ENCODE peak calls at places on chromosomes 13 and 19, in seven cellular contexts. E, H, V, P, F, Z and X are unnamed samples.

GRCh38 chr13:75101997-75102720 is 379.8 kb downstream of the TBC1D4 start:
- DNase-seq in E (peak; percentile 20), H (peak; percentile 11), V (peak; percentile 4), P (peak; percentile 14), F (no peak), Z (no peak), X (peak; percentile 41)

GRCh38 chr13:71290963-71291937 is 575.8 kb downstream of the DACH1 start:
- DNase-seq in E (no peak), H (peak; percentile 43), V (peak; percentile 11), P (no peak), F (peak; percentile 25), Z (peak; percentile 3), X (peak; percentile 71)

GRCh38 chr19:13240312-13241022 is 90.3 kb downstream of the IER2 start:
- DNase-seq in E (no peak), H (no peak), V (no peak), P (no peak), F (no peak), Z (no peak), X (peak; percentile 34)

GRCh38 chr13:63972328-63972727 is 2556.7 kb upstream of the PCDH20 start:
- DNase-seq in E (no peak), H (no peak), V (no peak), P (no peak), F (no peak), Z (no peak), X (peak; percentile 15)

GRCh38 chr13:113545455-113545930 is 39.1 kb upstream of the TFDP1 start:
- DNase-seq in E (peak; percentile 46), H (no peak), V (peak; percentile 50), P (no peak), F (no peak), Z (peak; percentile 29), X (no peak)

GRCh38 chr13:99312493-99312883 is 5.3 kb upstream of the GPR183 start:
- DNase-seq in E (no peak), H (no peak), V (peak; percentile 74), P (no peak), F (no peak), Z (peak; percentile 86), X (no peak)

GRCh38 chr13:34577051-34577450 is 365.0 kb upstream of the NBEA start:
- DNase-seq in E (no peak), H (peak; percentile 65), V (no peak), P (no peak), F (no peak), Z (peak; percentile 37), X (peak; percentile 8)

GRCh38 chr13:90594694-90595093 is 752.8 kb upstream of the MIR17HG start:
- DNase-seq in E (no peak), H (peak; percentile 86), V (peak; percentile 16), P (no peak), F (no peak), Z (peak; percentile 51), X (peak; percentile 62)

GRCh38 chr19:17091758-17092333 is 16.3 kb downstream of the MYO9B start:
- DNase-seq in E (no peak), H (no peak), V (no peak), P (no peak), F (peak; percentile 29), Z (no peak), X (no peak)

GRCh38 chr19:30001794-30002193 is 59.8 kb downstream of the URI1 start:
- DNase-seq in E (no peak), H (no peak), V (no peak), P (no peak), F (no peak), Z (peak; percentile 20), X (peak; percentile 2)

GRCh38 chr19:33383722-33384292 is 10.3 kb downstream of the CEBPG start:
- DNase-seq in E (no peak), H (no peak), V (no peak), P (no peak), F (no peak), Z (no peak), X (no peak)

GRCh38 chr19:11203194-11204075 is 6.1 kb upstream of the KANK2 start:
- DNase-seq in E (peak; percentile 69), H (peak; percentile 11), V (peak; percentile 91), P (peak; percentile 79), F (peak; percentile 47), Z (peak; percentile 95), X (peak; percentile 79)

GRCh38 chr13:59250276-59250990 is 913.3 kb downstream of the DIAPH3 start:
- DNase-seq in E (no peak), H (no peak), V (no peak), P (no peak), F (no peak), Z (no peak), X (no peak)

GRCh38 chr13:97339019-97339988 is 94.7 kb upstream of the RAP2A start:
- DNase-seq in E (no peak), H (peak; percentile 55), V (peak; percentile 98), P (no peak), F (no peak), Z (peak; percentile 95), X (no peak)

GRCh38 chr13:46121033-46121432 is 16.2 kb upstream of the CPB2 start:
- DNase-seq in E (no peak), H (peak; percentile 44), V (no peak), P (no peak), F (no peak), Z (no peak), X (no peak)

GRCh38 chr13:49443327-49443688 is 556 bp downstream of the CAB39L start:
- DNase-seq in E (no peak), H (no peak), V (peak; percentile 43), P (no peak), F (no peak), Z (peak; percentile 40), X (peak; percentile 31)

GRCh38 chr19:5314012-5314906 is 26.4 kb downstream of the PTPRS start:
- DNase-seq in E (no peak), H (peak; percentile 14), V (peak; percentile 16), P (no peak), F (no peak), Z (no peak), X (no peak)

GRCh38 chr19:34461375-34462100 is 20.0 kb upstream of the WTIP start:
- DNase-seq in E (no peak), H (no peak), V (peak; percentile 69), P (no peak), F (no peak), Z (no peak), X (no peak)

GRCh38 chr19:15248106-15248505 is 15.9 kb upstream of the EPHX3 start:
- DNase-seq in E (no peak), H (no peak), V (no peak), P (no peak), F (no peak), Z (no peak), X (no peak)

GRCh38 chr13:113001251-113002140 is 32.5 kb downstream of the MCF2L start:
- DNase-seq in E (peak; percentile 83), H (no peak), V (no peak), P (peak; percentile 74), F (no peak), Z (peak; percentile 17), X (peak; percentile 26)

GRCh38 chr13:49303533-49304252 is 56.0 kb downstream of the CDADC1 start:
- DNase-seq in E (no peak), H (peak; percentile 24), V (no peak), P (peak; percentile 46), F (no peak), Z (no peak), X (no peak)

GRCh38 chr19:53980553-53981407 is 10.7 kb upstream of the CACNG6 start:
- DNase-seq in E (peak; percentile 59), H (peak; percentile 39), V (peak; percentile 96), P (peak; percentile 50), F (no peak), Z (peak; percentile 96), X (peak; percentile 94)

GRCh38 chr19:47760632-47760999 is 15.3 kb downstream of the NOP53 start:
- DNase-seq in E (no peak), H (no peak), V (no peak), P (no peak), F (no peak), Z (no peak), X (no peak)

GRCh38 chr19:39765091-39766076 is 13.3 kb upstream of the LEUTX start:
- DNase-seq in E (peak; percentile 74), H (peak; percentile 13), V (peak; percentile 61), P (peak; percentile 72), F (peak; percentile 42), Z (peak; percentile 59), X (peak; percentile 57)

GRCh38 chr19:29478578-29479565 is 46.9 kb upstream of the VSTM2B start:
- DNase-seq in E (peak; percentile 74), H (no peak), V (no peak), P (peak; percentile 69), F (no peak), Z (no peak), X (no peak)

GRCh38 chr19:47663911-47664771 is 49.1 kb upstream of the EHD2 start:
- DNase-seq in E (no peak), H (peak; percentile 95), V (peak; percentile 100), P (no peak), F (no peak), Z (peak; percentile 99), X (peak; percentile 86)

GRCh38 chr19:29843180-29844051 is 31.6 kb downstream of the CCNE1 start:
- DNase-seq in E (peak; percentile 31), H (no peak), V (peak; percentile 28), P (peak; percentile 61), F (no peak), Z (peak; percentile 60), X (no peak)

GRCh38 chr13:29595380-29596063 is at the start of gene SLC7A1:
- DNase-seq in E (peak; percentile 85), H (peak; percentile 87), V (peak; percentile 64), P (peak; percentile 86), F (peak; percentile 74), Z (peak; percentile 77), X (peak; percentile 90)
- TF ChIP-seq CTCF in E (no peak), H (no peak), V (peak; percentile 18), P (no peak), F (no peak), Z (no peak), X (no peak)

GRCh38 chr19:7227735-7228134 is 66.5 kb downstream of the INSR start:
- DNase-seq in E (no peak), H (no peak), V (no peak), P (no peak), F (no peak), Z (no peak), X (no peak)
- TF ChIP-seq CTCF in E (no peak), H (no peak), V (no peak), P (no peak), F (no peak), Z (no peak), X (no peak)

GRCh38 chr13:106033634-106034033 is 501.8 kb downstream of the EFNB2 start:
- DNase-seq in E (no peak), H (no peak), V (peak; percentile 77), P (no peak), F (no peak), Z (peak; percentile 81), X (peak; percentile 49)
- TF ChIP-seq CTCF in E (peak; percentile 56), H (peak; percentile 19), V (peak; percentile 46), P (no peak), F (no peak), Z (peak; percentile 48), X (peak; percentile 38)

DNA sequence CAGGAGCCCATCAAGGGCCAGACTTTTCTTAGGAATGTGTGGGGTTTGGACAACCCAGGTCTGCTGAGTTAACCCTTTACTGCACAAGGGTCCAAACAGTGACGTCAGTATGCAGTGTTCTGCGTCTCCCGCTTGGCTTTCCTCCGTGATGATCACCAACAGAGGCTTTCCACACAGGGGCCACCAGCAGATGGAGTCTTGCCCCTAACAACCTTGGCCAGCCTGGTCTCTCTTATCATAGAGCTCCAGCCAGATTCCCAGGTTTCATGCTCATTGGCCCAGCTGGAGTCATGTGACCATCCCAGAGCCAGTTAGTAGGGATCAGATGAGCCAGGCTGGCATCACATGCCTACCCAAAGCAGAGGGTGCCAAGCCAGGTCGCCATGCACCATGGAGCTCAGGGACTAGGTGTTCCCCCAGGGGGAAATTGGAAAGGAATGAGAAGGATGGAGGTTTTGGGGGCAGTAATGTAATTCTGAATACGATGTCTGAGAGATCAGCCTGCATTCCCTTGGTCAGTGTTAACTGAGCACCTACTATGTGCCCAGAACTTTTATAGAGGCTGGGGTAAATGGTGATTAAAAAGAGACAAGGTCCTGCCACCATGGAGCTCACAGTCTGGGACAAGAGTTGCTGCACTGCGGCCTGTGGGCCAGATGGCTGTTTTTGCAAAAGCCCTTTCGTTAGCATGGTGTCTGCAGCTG is 61.2 kb downstream of the MYH14 start:
- DNase-seq in E (no peak), H (no peak), V (no peak), P (no peak), F (no peak), Z (no peak), X (no peak)
- TF ChIP-seq CTCF in E (no peak), H (no peak), V (no peak), P (no peak), F (no peak), Z (no peak), X (no peak)